ENCODE peak calls at places on chromosomes 6 and 20, in seven cellular contexts. D is hypothalamus, P is A549, J is H7, N is neural crest cell, W is astrocyte of the hippocampus, M is Ammon's horn. U is an unnamed sample.
A peak's percentile ranks its signal among the peaks of the same experiment; 100 is the strongest.

GRCh38 chr6:138977646-138978167 is 10.3 kb downstream of the REPS1 start:
- DNase-seq in D (no peak), P (no peak), J (no peak), N (no peak), W (no peak), M (no peak), U (no peak)

GRCh38 chr20:23103284-23104018 is 17.3 kb upstream of the CD93 start:
- DNase-seq in D (no peak), P (no peak), J (no peak), N (no peak), W (no peak), M (no peak), U (no peak)

GRCh38 chr20:53611449-53611894 is 17.8 kb upstream of the ZNF217 start:
- DNase-seq in D (no peak), P (peak; percentile 90), J (peak; percentile 37), N (no peak), W (peak; percentile 95), M (peak; percentile 65), U (peak; percentile 27)

GRCh38 chr6:156731436-156731835 is 45.7 kb upstream of the ARID1B start:
- DNase-seq in D (no peak), P (peak; percentile 12), J (no peak), N (no peak), W (no peak), M (peak; percentile 20), U (peak; percentile 11)

GRCh38 chr20:17685168-17685567 is 3.1 kb upstream of the RRBP1 start:
- DNase-seq in D (no peak), P (no peak), J (no peak), N (no peak), W (no peak), M (no peak), U (no peak)

GRCh38 chr6:29743025-29743424 is 19.8 kb downstream of the HLA-F start:
- DNase-seq in D (no peak), P (no peak), J (no peak), N (no peak), W (no peak), M (no peak), U (no peak)

GRCh38 chr6:135181333-135182119 is 418 bp downstream of the MYB start:
- DNase-seq in D (no peak), P (peak; percentile 10), J (peak; percentile 75), N (peak; percentile 22), W (peak; percentile 42), M (no peak), U (peak; percentile 16)

GRCh38 chr20:1370548-1371110 is 22.2 kb downstream of the FKBP1A start:
- DNase-seq in D (no peak), P (no peak), J (no peak), N (no peak), W (peak; percentile 66), M (no peak), U (no peak)

GRCh38 chr6:75203721-75204120 is 2.1 kb downstream of the COL12A1 start:
- DNase-seq in D (no peak), P (no peak), J (no peak), N (no peak), W (no peak), M (no peak), U (no peak)

GRCh38 chr6:131782764-131783163 is 25.1 kb upstream of the ENPP1 start:
- DNase-seq in D (no peak), P (no peak), J (no peak), N (no peak), W (no peak), M (no peak), U (no peak)

GRCh38 chr6:22421187-22421586 is 124.4 kb upstream of the PRL start:
- DNase-seq in D (no peak), P (no peak), J (no peak), N (no peak), W (no peak), M (no peak), U (no peak)

GRCh38 chr20:7736336-7736735 is 203.9 kb downstream of the HAO1 start:
- DNase-seq in D (no peak), P (no peak), J (no peak), N (no peak), W (no peak), M (no peak), U (no peak)

GRCh38 chr20:3240776-3241363 is 1.9 kb upstream of the SLC4A11 start:
- DNase-seq in D (no peak), P (no peak), J (no peak), N (no peak), W (no peak), M (no peak), U (no peak)

GRCh38 chr6:12941422-12941821 is 224.9 kb downstream of the PHACTR1 start:
- DNase-seq in D (no peak), P (no peak), J (no peak), N (no peak), W (no peak), M (no peak), U (no peak)

GRCh38 chr6:43376551-43376981 is 7.1 kb upstream of the ZNF318 start:
- DNase-seq in D (no peak), P (no peak), J (no peak), N (no peak), W (no peak), M (no peak), U (no peak)

GRCh38 chr6:80932364-80932763 is 820.1 kb downstream of the TENT5A start:
- DNase-seq in D (no peak), P (no peak), J (no peak), N (no peak), W (peak; percentile 44), M (no peak), U (no peak)

GRCh38 chr6:62393608-62394007 is 107.6 kb upstream of the KHDRBS2 start:
- DNase-seq in D (no peak), P (no peak), J (peak; percentile 18), N (no peak), W (no peak), M (no peak), U (no peak)

GRCh38 chr20:47921306-47922279 is 136.3 kb upstream of the SULF2 start:
- DNase-seq in D (no peak), P (no peak), J (no peak), N (no peak), W (no peak), M (no peak), U (no peak)

GRCh38 chr6:31689249-31690110 is 8.6 kb upstream of the LY6G5C start:
- DNase-seq in D (no peak), P (no peak), J (peak; percentile 81), N (no peak), W (no peak), M (no peak), U (peak; percentile 24)

GRCh38 chr6:7543761-7544424 is 2.4 kb downstream of the DSP start:
- DNase-seq in D (no peak), P (no peak), J (peak; percentile 44), N (no peak), W (peak; percentile 12), M (no peak), U (no peak)

GRCh38 chr6:133724726-133725125 is 164.2 kb upstream of the TCF21 start:
- DNase-seq in D (no peak), P (no peak), J (no peak), N (no peak), W (peak; percentile 50), M (no peak), U (no peak)

GRCh38 chr20:39823239-39823638 is 861.1 kb downstream of the DHX35 start:
- DNase-seq in D (no peak), P (no peak), J (no peak), N (no peak), W (peak; percentile 85), M (no peak), U (no peak)